ENCODE peak calls at places on chromosomes 13 and 19, in six cellular contexts. C, N, X, T, Q and O are unnamed samples.

GRCh38 chr19:29807870-29808405 is 3.9 kb upstream of the CCNE1 start:
- DNase-seq in Q (no peak), C (no peak), T (no peak), N (no peak), X (no peak), O (no peak)

GRCh38 chr13:107043016-107043957 is 475.4 kb upstream of the ARGLU1 start:
- DNase-seq in X (no peak), C (peak), N (no peak), Q (peak), T (no peak), O (no peak)

GRCh38 chr19:47107201-47107952 is 6.2 kb downstream of the ZC3H4 start:
- DNase-seq in C (peak), T (no peak), X (no peak), Q (peak), N (no peak), O (no peak)

GRCh38 chr19:1512671-1513491 is at the start of gene ADAMTSL5:
- DNase-seq in T (no peak), N (peak), C (no peak), Q (peak), X (no peak), O (peak)

GRCh38 chr19:57570707-57571106 is 8.0 kb downstream of the ZNF416 start:
- DNase-seq in Q (no peak), X (no peak), T (no peak), C (no peak), N (no peak), O (no peak)

GRCh38 chr13:45068036-45069001 is 52.0 kb upstream of the GTF2F2 start:
- DNase-seq in X (no peak), N (no peak), T (no peak), C (no peak), Q (no peak), O (no peak)

GRCh38 chr19:41843371-41843770 is 1.1 kb downstream of the LYPD4 start:
- DNase-seq in T (no peak), X (no peak), C (no peak), Q (no peak), N (no peak), O (no peak)

GRCh38 chr13:87166348-87166747 is 504.8 kb upstream of the SLITRK5 start:
- DNase-seq in T (no peak), N (no peak), C (no peak), X (no peak), Q (no peak), O (no peak)

GRCh38 chr13:105971312-105971711 is 564.1 kb downstream of the EFNB2 start:
- DNase-seq in N (no peak), X (no peak), Q (no peak), T (no peak), C (no peak), O (no peak)

GRCh38 chr19:49327878-49328544 is 3.0 kb upstream of the SLC6A16 start:
- DNase-seq in X (no peak), T (no peak), N (no peak), C (no peak), Q (peak), O (peak)
- TF ChIP-seq CTCF in X (peak), T (peak), N (peak), C (peak), Q (peak), O (peak)

GRCh38 chr13:99104396-99104795 is 96.3 kb upstream of the UBAC2 start:
- DNase-seq in C (no peak), T (no peak), X (no peak), N (no peak), Q (no peak), O (no peak)

GRCh38 chr13:99103536-99103935 is 97.1 kb upstream of the UBAC2 start:
- DNase-seq in Q (no peak), N (no peak), C (no peak), T (no peak), X (no peak), O (no peak)

DNA sequence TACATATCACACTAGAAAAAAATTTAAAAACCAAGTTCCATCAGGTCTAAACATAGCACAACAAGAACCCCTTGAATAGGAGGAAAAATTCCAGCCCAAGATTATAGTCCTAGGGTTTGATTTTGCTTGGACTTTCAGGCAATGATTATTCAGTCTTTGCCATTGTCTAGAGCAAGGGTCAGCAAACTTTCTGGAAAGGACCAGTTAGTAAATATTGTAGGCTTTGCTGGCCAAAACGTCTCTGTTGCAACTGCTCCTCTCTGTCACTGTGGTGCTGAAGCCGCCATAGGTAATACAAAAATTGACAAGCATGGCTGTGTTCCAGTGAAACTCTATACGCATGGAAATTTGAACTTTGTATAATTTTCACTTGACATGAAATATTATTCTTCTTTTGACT is 95.5 kb upstream of the UBAC2 start:
- DNase-seq in C (no peak), Q (no peak), X (no peak), T (no peak), N (no peak), O (no peak)
- TF ChIP-seq CTCF in C (no peak), Q (no peak), X (no peak), T (no peak), N (no peak), O (no peak)

GRCh38 chr19:19053508-19054314 is 10.1 kb upstream of the SLC25A42 start:
- DNase-seq in Q (peak), X (no peak), C (peak), T (no peak), N (peak), O (peak)
- TF ChIP-seq CTCF in Q (peak), X (peak), C (peak), T (peak), N (peak), O (peak)

GRCh38 chr13:36862722-36863121 is 43.7 kb downstream of the RFXAP start:
- DNase-seq in X (no peak), C (no peak), N (no peak), T (no peak), Q (no peak), O (no peak)

GRCh38 chr13:36857273-36857672 is 38.3 kb downstream of the RFXAP start:
- DNase-seq in C (no peak), N (no peak), T (no peak), Q (no peak), X (no peak), O (no peak)

GRCh38 chr13:36862002-36862706 is 43.1 kb downstream of the RFXAP start:
- DNase-seq in C (no peak), N (no peak), T (no peak), X (no peak), Q (no peak), O (no peak)

GRCh38 chr13:36859259-36859658 is 40.2 kb downstream of the RFXAP start:
- DNase-seq in C (no peak), T (no peak), N (no peak), Q (no peak), X (no peak), O (no peak)

DNA sequence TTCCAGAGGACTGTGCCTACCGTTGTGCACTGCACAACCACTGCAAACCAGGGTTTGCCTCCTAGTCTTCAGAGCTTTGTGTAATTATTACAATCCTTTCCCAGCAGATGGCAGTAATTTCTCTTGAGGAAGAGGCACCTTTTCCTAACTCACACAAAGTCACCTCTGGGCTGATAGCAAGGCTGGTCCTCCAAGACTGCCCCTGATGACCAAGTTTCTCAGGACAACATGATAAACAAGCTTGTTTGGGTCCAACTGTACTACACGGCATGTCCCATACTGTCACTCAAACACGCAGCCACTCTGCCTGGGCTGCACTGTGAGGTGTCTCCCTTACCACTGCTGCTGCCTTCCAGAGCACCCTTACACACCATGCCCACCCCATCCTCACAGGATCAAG is 39.3 kb downstream of the RFXAP start:
- DNase-seq in X (no peak), T (no peak), C (peak), N (no peak), Q (peak), O (peak)
- TF ChIP-seq CTCF in X (peak), T (peak), C (peak), N (peak), Q (peak), O (peak)

GRCh38 chr19:45094158-45094557 is 1.2 kb downstream of the PPP1R37 start:
- DNase-seq in T (no peak), C (no peak), Q (no peak), N (no peak), X (no peak), O (no peak)

GRCh38 chr19:45090598-45090997 is 2.4 kb upstream of the PPP1R37 start:
- DNase-seq in X (no peak), N (no peak), Q (no peak), T (no peak), C (no peak), O (no peak)

GRCh38 chr19:45092747-45093678 is at the start of gene PPP1R37:
- DNase-seq in Q (peak), C (peak), N (peak), T (peak), X (peak), O (peak)

GRCh38 chr19:45090034-45090433 is 2.9 kb upstream of the PPP1R37 start:
- DNase-seq in N (no peak), Q (no peak), T (no peak), C (no peak), X (no peak), O (no peak)

GRCh38 chr19:45091031-45091918 is 1.7 kb upstream of the PPP1R37 start:
- DNase-seq in X (peak), Q (peak), C (peak), N (peak), T (peak), O (peak)
- TF ChIP-seq CTCF in X (no peak), Q (no peak), C (no peak), N (no peak), T (no peak), O (no peak)

DNA sequence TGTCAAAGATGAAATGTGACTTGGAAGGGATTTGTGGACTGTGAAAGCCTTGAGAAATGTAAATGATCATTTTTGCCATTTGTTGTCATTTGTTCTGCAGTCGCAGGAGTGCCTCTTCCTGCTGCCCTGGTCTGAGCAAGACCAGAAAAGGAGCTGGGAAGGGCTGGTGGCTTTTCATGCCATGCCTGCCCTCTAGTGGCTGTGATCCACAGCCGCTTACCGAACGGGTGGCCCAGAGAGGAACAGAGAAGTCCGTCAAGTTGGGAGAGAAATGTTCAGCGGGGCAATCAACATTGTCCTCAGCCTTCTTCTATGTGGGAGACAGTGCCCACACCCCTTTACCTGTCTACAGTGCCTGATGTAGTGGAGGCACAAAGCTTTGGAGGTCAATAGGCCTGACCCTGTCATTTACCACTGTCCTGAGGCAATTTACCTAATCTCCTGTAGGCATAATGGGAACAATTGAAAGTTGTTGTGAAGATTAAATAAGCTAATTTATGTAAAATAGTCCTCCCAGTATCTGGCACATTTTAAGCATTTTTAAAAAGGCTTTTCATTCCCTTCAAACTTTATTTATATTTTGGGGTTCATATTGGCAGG is 224.5 kb downstream of the B3GLCT start:
- DNase-seq in T (peak), Q (peak), X (peak), C (peak), N (peak), O (peak)
- TF ChIP-seq CTCF in T (peak), Q (peak), X (peak), C (peak), N (peak), O (peak)

GRCh38 chr13:78319101-78319627 is 284.2 kb downstream of the POU4F1 start:
- DNase-seq in N (no peak), T (no peak), Q (no peak), C (no peak), X (no peak), O (no peak)

DNA sequence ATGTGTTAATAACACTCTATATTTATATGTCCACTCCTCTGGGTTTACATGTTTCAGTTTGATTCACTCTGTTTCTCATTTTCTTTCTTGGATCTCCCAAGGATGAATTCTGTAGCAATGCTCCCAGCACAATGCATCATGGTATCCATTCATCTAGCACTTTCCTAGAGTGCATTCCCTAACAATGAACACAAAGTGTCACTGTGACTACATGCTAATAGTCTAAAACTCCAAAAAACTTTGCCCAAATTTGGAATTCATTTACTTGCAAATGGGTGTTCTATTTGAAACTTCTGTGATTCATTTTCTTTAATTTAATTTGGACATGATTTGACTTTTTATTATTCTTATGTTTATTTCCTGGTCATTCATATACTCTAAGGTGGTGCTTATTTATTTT is 286.3 kb downstream of the POU4F1 start:
- DNase-seq in N (no peak), T (no peak), Q (no peak), C (no peak), X (no peak), O (no peak)
- TF ChIP-seq CTCF in N (peak), T (no peak), Q (no peak), C (no peak), X (no peak), O (peak)

GRCh38 chr19:45772130-45772880 is 3.3 kb upstream of the SIX5 start:
- DNase-seq in N (no peak), C (no peak), Q (no peak), X (no peak), T (no peak), O (no peak)

GRCh38 chr19:45770192-45771101 is 1.4 kb upstream of the SIX5 start:
- DNase-seq in N (peak), C (peak), Q (peak), T (peak), X (peak), O (peak)

GRCh38 chr19:45769821-45770191 is 754 bp upstream of the SIX5 start:
- DNase-seq in C (no peak), T (no peak), Q (peak), N (peak), X (no peak), O (no peak)

GRCh38 chr19:45772912-45773311 is 3.9 kb upstream of the SIX5 start:
- DNase-seq in Q (no peak), C (no peak), N (no peak), X (no peak), T (no peak), O (no peak)

DNA sequence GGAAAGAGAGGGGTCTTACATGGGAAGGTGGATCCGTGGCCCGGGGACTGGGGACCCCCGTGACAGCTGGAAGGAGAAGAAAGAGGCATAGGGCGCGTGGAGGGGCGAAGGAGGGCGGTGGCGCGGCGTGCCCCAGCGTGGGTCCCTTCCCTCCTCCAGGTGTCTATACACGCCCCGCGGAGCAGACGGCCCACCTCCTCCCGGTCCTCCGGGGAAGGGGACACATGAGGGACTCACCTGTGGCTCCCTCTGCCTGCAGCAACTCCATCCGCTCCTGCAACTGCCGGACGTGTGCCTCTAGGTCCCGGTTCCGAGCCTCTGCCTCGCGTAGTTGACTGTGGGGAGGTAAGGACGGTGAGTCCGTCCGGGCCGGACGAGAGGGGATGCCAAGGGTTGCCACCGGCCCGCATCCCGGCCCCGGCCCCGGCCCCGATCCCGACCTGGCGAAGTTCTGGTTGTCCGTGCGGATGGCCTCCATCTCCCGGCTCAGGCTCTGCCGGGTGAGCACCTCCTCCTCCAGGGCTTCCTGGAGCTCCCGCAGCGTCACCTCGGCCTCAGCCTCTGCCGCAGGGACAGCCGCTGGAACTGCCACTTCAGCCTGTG is 2.4 kb upstream of the SIX5 start:
- DNase-seq in T (no peak), Q (no peak), N (no peak), C (no peak), X (no peak), O (no peak)
- TF ChIP-seq CTCF in T (no peak), Q (no peak), N (no peak), C (no peak), X (no peak), O (no peak)

DNA sequence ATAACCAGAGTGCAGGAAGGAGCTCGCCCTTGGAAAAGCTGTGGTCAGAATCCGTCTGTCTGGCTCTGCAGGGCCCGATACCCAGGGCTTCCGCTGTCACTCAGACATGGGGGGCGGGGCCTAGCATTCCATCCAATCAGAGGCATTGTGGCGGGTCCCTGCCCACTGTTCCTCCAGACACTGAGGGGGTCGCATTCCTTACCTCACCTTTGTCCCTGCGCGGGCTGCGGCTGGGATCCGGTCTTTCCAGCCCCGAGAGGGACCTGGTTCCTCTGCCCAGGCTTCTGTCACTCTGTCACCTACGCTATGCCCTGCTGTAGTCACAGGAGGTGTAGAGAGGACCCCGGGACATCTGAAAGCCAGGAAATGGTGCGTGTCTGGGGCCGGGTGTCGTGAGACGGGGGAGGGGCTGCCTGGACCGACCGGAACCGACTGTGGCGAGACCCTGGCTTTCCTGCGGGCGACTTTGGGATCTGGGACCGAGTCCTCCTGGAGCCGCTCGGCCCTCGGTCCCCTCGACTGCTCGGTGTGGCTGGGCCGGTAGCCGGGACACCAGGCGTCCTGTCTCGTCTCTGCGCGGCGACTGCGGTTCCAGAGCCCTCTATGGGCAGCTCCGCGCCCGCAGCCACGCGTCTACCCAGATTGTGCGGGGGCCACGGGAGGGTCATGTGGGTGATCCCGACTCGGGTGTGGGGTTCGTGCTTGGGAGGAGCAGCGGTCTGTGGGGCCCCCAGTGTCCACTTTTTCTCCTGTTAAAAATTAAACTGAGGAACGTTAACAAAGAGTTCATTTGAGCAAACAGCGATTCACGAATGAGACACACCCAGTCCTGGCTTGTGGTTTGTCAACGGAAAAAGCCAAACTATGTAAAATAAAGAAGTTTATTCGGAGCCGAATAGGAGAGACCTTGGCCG is at the start of gene ZNF69:
- DNase-seq in N (peak), X (peak), C (peak), Q (peak), T (no peak), O (peak)
- TF ChIP-seq CTCF in N (peak), X (no peak), C (peak), Q (no peak), T (peak), O (peak)

DNA sequence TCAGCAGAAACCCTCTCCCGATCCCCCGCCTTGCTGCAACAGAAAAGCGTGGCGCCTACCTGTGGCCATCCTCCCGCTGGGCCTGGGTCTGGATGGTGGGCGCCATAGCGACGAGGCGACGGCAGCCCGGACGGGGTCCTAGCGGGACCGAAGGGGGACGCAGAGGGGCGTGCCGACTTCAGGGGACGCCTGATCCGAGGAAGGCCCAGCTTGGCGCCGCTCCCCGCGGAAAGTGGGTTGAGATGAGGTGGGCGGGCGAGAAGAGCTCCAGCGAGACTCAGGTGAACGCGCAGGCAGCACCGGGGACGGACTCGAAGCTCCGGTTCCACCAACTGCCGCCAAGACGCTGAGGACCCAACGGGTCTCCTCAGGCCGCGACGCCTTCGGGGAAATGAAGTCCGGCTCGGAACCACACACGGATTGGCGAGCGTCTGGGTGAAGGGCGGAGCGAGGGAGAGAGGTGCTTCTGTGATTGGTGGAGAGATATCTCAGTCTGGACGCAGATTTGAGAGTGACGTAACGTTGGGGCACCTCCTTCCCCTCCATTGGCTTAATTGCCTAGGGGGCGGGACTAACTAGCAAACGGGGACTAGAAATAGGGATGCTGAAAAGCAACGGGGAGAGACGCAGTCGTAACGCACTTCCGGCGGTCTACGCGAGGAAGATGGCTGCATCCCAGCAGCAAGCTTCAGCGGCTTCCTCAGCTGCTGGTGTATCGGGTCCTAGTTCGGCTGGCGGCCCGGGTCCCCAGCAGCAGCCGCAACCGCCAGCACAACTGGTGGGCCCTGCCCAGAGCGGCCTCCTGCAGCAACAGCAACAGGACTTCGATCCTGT is at the start of the genes MED29 and PAF1:
- DNase-seq in T (peak), X (peak), N (peak), C (peak), Q (peak), O (peak)
- TF ChIP-seq CTCF in T (no peak), X (no peak), N (peak), C (no peak), Q (no peak), O (no peak)